ENCODE peak calls at places on chromosomes 16 and 17, in four cellular contexts. One of them, this sample, is unnamed.

GRCh38 chr16:88650749-88651275 is at the start of gene CYBA:
- DNase-seq in GM12878: peak
- DNase-seq in K562: peak
- DNase-seq in HepG2: peak
- DNase-seq in this sample: no peak

GRCh38 chr17:29615048-29615385 is 7.7 kb downstream of the CORO6 start:
- DNase-seq in GM12878: no peak
- DNase-seq in K562: peak
- DNase-seq in HepG2: no peak
- DNase-seq in this sample: no peak

GRCh38 chr16:53558665-53559064 is 55.7 kb upstream of the AKTIP start:
- DNase-seq in GM12878: no peak
- DNase-seq in K562: no peak
- DNase-seq in HepG2: no peak
- DNase-seq in this sample: no peak

GRCh38 chr17:40560592-40561293 is 4.5 kb downstream of the CCR7 start:
- DNase-seq in GM12878: peak
- DNase-seq in K562: peak
- DNase-seq in HepG2: no peak
- DNase-seq in this sample: no peak

GRCh38 chr17:69326302-69327059 is 452 bp downstream of the ABCA5 start:
- DNase-seq in GM12878: no peak
- DNase-seq in K562: peak
- DNase-seq in HepG2: peak
- DNase-seq in this sample: no peak

GRCh38 chr17:17235212-17236174 is 1.5 kb downstream of the FLCN start:
- DNase-seq in GM12878: no peak
- DNase-seq in K562: peak
- DNase-seq in HepG2: peak
- DNase-seq in this sample: no peak

GRCh38 chr17:9239260-9239820 is 218.0 kb downstream of the NTN1 start:
- DNase-seq in GM12878: no peak
- DNase-seq in K562: no peak
- DNase-seq in HepG2: no peak
- DNase-seq in this sample: no peak

GRCh38 chr17:8695916-8696415 is 48.7 kb downstream of the CCDC42 start:
- DNase-seq in GM12878: no peak
- DNase-seq in K562: no peak
- DNase-seq in HepG2: no peak
- DNase-seq in this sample: no peak

GRCh38 chr16:65249768-65250167 is 127.9 kb upstream of the CDH11 start:
- DNase-seq in GM12878: no peak
- DNase-seq in K562: no peak
- DNase-seq in HepG2: no peak
- DNase-seq in this sample: no peak

GRCh38 chr17:50785942-50786570 is 18.7 kb upstream of the ANKRD40CL start:
- DNase-seq in GM12878: no peak
- DNase-seq in K562: no peak
- DNase-seq in HepG2: no peak
- DNase-seq in this sample: no peak

GRCh38 chr16:25747160-25747758 is 55.5 kb downstream of the HS3ST4 start:
- DNase-seq in GM12878: no peak
- DNase-seq in K562: peak
- DNase-seq in HepG2: no peak
- DNase-seq in this sample: no peak

GRCh38 chr17:17570207-17570797 is 21.2 kb downstream of the PEMT start:
- DNase-seq in GM12878: no peak
- DNase-seq in K562: no peak
- DNase-seq in HepG2: peak
- DNase-seq in this sample: no peak

GRCh38 chr16:51648521-51648920 is 497.5 kb upstream of the SALL1 start:
- DNase-seq in GM12878: no peak
- DNase-seq in K562: no peak
- DNase-seq in HepG2: no peak
- DNase-seq in this sample: no peak

GRCh38 chr16:57984443-57985203 is 13.7 kb upstream of the CNGB1 start:
- DNase-seq in GM12878: no peak
- DNase-seq in K562: peak
- DNase-seq in HepG2: peak
- DNase-seq in this sample: peak

GRCh38 chr17:53227514-53227913 is 595.2 kb upstream of the KIF2B start:
- DNase-seq in GM12878: no peak
- DNase-seq in K562: no peak
- DNase-seq in HepG2: no peak
- DNase-seq in this sample: no peak

GRCh38 chr17:44219636-44220210 is at the start of gene UBTF:
- DNase-seq in GM12878: no peak
- DNase-seq in K562: peak
- DNase-seq in HepG2: peak
- DNase-seq in this sample: peak

GRCh38 chr16:76303637-76304314 is 26.6 kb downstream of the CNTNAP4 start:
- DNase-seq in GM12878: no peak
- DNase-seq in K562: no peak
- DNase-seq in HepG2: no peak
- DNase-seq in this sample: no peak

GRCh38 chr16:82034981-82035612 is at the start of gene HSD17B2:
- DNase-seq in GM12878: no peak
- DNase-seq in K562: no peak
- DNase-seq in HepG2: peak
- DNase-seq in this sample: no peak

GRCh38 chr16:57276596-57276995 is 7.9 kb downstream of the PLLP start:
- DNase-seq in GM12878: no peak
- DNase-seq in K562: no peak
- DNase-seq in HepG2: no peak
- DNase-seq in this sample: no peak

GRCh38 chr17:58270476-58271290 is 10.1 kb downstream of the MPO start:
- DNase-seq in GM12878: no peak
- DNase-seq in K562: peak
- DNase-seq in HepG2: no peak
- DNase-seq in this sample: no peak

GRCh38 chr16:10966129-10966528 is 21.8 kb downstream of the CLEC16A start:
- DNase-seq in GM12878: no peak
- DNase-seq in K562: peak
- DNase-seq in HepG2: no peak
- DNase-seq in this sample: no peak

GRCh38 chr16:29977063-29977462 is 3.4 kb downstream of the TAOK2 start:
- DNase-seq in GM12878: no peak
- DNase-seq in K562: no peak
- DNase-seq in HepG2: no peak
- DNase-seq in this sample: no peak

GRCh38 chr16:85838381-85838780 is 38.9 kb downstream of the COX4I1 start:
- DNase-seq in GM12878: no peak
- DNase-seq in K562: no peak
- DNase-seq in HepG2: no peak
- DNase-seq in this sample: no peak

GRCh38 chr17:32264140-32264799 is 1.4 kb upstream of the RHBDL3 start:
- DNase-seq in GM12878: no peak
- DNase-seq in K562: no peak
- DNase-seq in HepG2: no peak
- DNase-seq in this sample: no peak
- TF ChIP-seq CTCF in GM12878: no peak
- TF ChIP-seq CTCF in K562: peak
- TF ChIP-seq CTCF in HepG2: no peak
- TF ChIP-seq CTCF in this sample: peak

DNA sequence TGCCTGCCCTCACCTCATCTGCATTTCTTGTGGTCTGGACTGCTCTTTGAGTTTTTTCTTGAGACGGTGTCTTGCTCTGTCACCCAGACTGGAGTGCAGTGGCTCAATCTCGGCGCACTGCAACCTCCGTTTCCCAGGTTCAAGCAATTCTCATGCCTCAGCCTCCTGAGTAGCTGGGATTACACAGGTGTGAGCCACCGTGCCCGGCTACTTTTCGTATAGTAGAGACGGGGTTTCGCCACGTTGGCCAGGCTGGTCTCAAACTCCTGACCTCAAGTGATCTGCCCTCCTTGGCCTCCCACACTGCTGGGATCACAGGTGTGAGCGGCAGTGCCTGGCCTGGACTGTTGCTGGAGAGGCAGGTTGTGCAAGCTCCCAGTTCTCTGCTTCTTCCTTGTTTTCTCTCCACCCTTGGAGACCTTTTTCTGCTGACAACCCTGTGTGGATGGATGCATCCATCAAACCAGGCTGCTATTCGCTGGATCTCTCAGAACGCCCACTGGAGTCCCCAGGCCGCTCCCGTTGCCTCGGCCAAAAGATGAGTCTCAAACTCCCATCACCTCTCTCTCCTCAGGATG is 22.7 kb upstream of the DBNDD1 start:
- DNase-seq in GM12878: no peak
- DNase-seq in K562: no peak
- DNase-seq in HepG2: no peak
- DNase-seq in this sample: no peak
- H3K9ac ChIP-seq in GM12878: no peak
- H3K9ac ChIP-seq in K562: peak
- H3K9ac ChIP-seq in HepG2: no peak
- H3K9ac ChIP-seq in this sample: no peak

DNA sequence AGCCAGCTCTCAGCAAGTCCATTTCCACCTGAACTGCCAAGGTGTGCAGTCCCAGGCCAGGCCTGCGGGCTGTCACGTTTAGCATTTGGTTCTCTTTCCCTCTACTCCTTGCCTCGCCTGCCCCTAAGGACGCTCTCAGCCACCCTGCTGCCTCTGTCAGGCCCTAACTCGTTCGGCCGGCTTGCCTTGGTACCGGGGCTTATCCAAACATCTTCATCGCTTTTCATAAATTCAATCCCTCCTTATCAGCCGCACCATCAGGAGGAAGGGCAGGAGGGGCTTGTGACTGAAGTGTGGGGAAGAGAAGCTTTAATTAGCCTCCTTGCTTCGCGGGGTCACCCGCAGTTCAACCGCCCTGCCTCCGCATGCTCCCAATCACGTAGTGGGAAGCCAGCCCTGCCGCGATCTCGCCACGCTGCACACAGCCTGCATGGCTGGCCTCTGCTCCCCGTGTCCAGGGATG is 231.1 kb downstream of the SOX9 start:
- DNase-seq in GM12878: no peak
- DNase-seq in K562: no peak
- DNase-seq in HepG2: no peak
- DNase-seq in this sample: peak
- TF ChIP-seq HDAC6 in GM12878: no peak
- TF ChIP-seq HDAC6 in K562: no peak
- TF ChIP-seq HDAC6 in HepG2: no peak
- TF ChIP-seq HDAC6 in this sample: no peak

GRCh38 chr16:3646348-3646920 is 8.1 kb upstream of the DNASE1 start:
- DNase-seq in GM12878: no peak
- DNase-seq in K562: peak
- DNase-seq in HepG2: peak
- DNase-seq in this sample: peak
- TF ChIP-seq CTCF in GM12878: no peak
- TF ChIP-seq CTCF in K562: no peak
- TF ChIP-seq CTCF in HepG2: no peak
- TF ChIP-seq CTCF in this sample: no peak

DNA sequence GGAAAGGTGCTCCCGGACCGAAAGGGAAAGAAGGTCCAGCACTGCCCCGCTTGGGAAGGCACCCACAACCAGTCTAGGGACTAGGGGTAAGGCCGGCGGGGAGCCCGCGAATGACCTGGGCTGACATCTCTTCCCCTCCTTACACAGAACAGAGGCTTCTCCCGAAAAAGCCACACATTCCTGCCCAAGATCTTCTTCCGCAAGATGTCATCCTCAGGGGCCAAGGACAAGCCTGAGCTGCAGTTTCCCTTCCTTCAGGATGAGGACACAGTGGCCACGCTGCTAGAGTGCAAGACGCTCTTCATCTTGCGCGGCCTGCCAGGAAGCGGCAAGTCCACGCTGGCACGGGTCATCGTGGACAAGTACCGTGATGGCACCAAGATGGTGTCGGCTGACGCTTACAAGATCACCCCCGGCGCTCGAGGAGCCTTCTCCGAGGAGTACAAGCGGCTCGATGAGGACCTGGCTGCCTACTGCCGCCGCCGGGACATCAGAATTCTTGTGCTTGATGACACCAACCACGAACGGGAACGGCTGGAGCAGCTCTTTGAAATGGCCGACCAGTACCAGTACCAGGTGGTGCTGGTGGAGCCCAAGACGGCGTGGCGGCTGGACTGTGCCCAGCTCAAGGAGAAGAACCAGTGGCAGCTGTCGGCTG is 1.5 kb downstream of the CNP start:
- DNase-seq in GM12878: no peak
- DNase-seq in K562: no peak
- DNase-seq in HepG2: no peak
- DNase-seq in this sample: no peak
- H3K9ac ChIP-seq in GM12878: peak
- H3K9ac ChIP-seq in K562: peak
- H3K9ac ChIP-seq in HepG2: peak
- H3K9ac ChIP-seq in this sample: no peak